ENCODE peak calls at places on chromosomes 16 and 17, in seven cellular contexts. W is neuronal stem cell, R is chondrocyte, U is activated T-helper 1 cell treated with Interleukin-2 at 50 U/mL for 16 hours, J is OCI-LY7, N is C1 segment of cervical spinal cord, G is NCI-H146. M is an unnamed sample.

GRCh38 chr16:86667035-86667434 is 88.7 kb downstream of the FOXL1 start:
- DNase-seq in W (no peak), R (no peak), U (no peak), J (no peak), N (no peak), G (no peak), M (no peak)

GRCh38 chr17:65283704-65284103 is 146.5 kb downstream of the RGS9 start:
- DNase-seq in W (no peak), R (no peak), U (no peak), J (no peak), N (no peak), G (no peak), M (no peak)

GRCh38 chr16:86963600-86964575 is 353.3 kb downstream of the C16orf95 start:
- DNase-seq in W (no peak), R (peak; percentile 50), U (no peak), J (no peak), N (no peak), G (no peak), M (no peak)

GRCh38 chr17:69414408-69415274 is at the start of gene MAP2K6:
- DNase-seq in W (peak; percentile 74), R (no peak), U (peak; percentile 57), J (peak; percentile 91), N (peak; percentile 71), G (peak; percentile 22), M (peak; percentile 37)

GRCh38 chr17:57424777-57425188 is 168.5 kb downstream of the MSI2 start:
- DNase-seq in W (no peak), R (no peak), U (no peak), J (no peak), N (no peak), G (peak; percentile 46), M (no peak)

GRCh38 chr17:52885882-52886281 is 727.4 kb upstream of the CA10 start:
- DNase-seq in W (no peak), R (no peak), U (no peak), J (no peak), N (no peak), G (no peak), M (no peak)

GRCh38 chr17:78939615-78940014 is 14.4 kb upstream of the TIMP2 start:
- DNase-seq in W (no peak), R (no peak), U (no peak), J (no peak), N (no peak), G (no peak), M (no peak)

GRCh38 chr16:77579283-77579985 is 142.9 kb upstream of the NUDT7 start:
- DNase-seq in W (no peak), R (no peak), U (no peak), J (no peak), N (no peak), G (peak; percentile 43), M (no peak)

GRCh38 chr16:77897038-77897437 is 108.7 kb downstream of the VAT1L start:
- DNase-seq in W (no peak), R (no peak), U (no peak), J (no peak), N (no peak), G (no peak), M (no peak)

GRCh38 chr16:58551496-58551895 is 36.2 kb downstream of the SETD6 start:
- DNase-seq in W (no peak), R (no peak), U (no peak), J (no peak), N (no peak), G (no peak), M (no peak)

GRCh38 chr16:85983606-85984005 is 84.6 kb downstream of the IRF8 start:
- DNase-seq in W (no peak), R (no peak), U (no peak), J (no peak), N (no peak), G (no peak), M (no peak)

GRCh38 chr16:72978212-72978611 is 69.7 kb downstream of the ZFHX3 start:
- DNase-seq in W (no peak), R (no peak), U (no peak), J (no peak), N (no peak), G (no peak), M (no peak)

GRCh38 chr16:87226926-87227650 is 90.1 kb downstream of the C16orf95 start:
- DNase-seq in W (no peak), R (no peak), U (no peak), J (no peak), N (no peak), G (no peak), M (no peak)

GRCh38 chr16:48903054-48903453 is 293.1 kb upstream of the N4BP1 start:
- DNase-seq in W (no peak), R (no peak), U (no peak), J (no peak), N (no peak), G (no peak), M (no peak)

GRCh38 chr16:48212033-48212432 is 32.1 kb upstream of the LONP2 start:
- DNase-seq in W (no peak), R (no peak), U (no peak), J (no peak), N (no peak), G (no peak), M (no peak)

GRCh38 chr16:22641030-22641671 is 130.5 kb downstream of the NPIPB5 start:
- DNase-seq in W (peak; percentile 38), R (no peak), U (no peak), J (peak; percentile 30), N (no peak), G (no peak), M (no peak)

GRCh38 chr17:8014558-8014850 is 12.1 kb downstream of the GUCY2D start:
- DNase-seq in W (no peak), R (no peak), U (no peak), J (no peak), N (no peak), G (no peak), M (no peak)

GRCh38 chr16:47057631-47057996 is 84.1 kb upstream of the DNAJA2 start:
- DNase-seq in W (no peak), R (no peak), U (no peak), J (no peak), N (no peak), G (no peak), M (no peak)

GRCh38 chr16:75306102-75306762 is 54.8 kb upstream of the BCAR1 start:
- DNase-seq in W (no peak), R (no peak), U (no peak), J (no peak), N (peak; percentile 25), G (no peak), M (no peak)

GRCh38 chr17:17750881-17751280 is 69.6 kb downstream of the RAI1 start:
- DNase-seq in W (no peak), R (no peak), U (no peak), J (peak; percentile 87), N (no peak), G (no peak), M (no peak)

GRCh38 chr16:54277845-54278703 is 8.5 kb downstream of the IRX3 start:
- DNase-seq in W (peak; percentile 36), R (no peak), U (no peak), J (no peak), N (no peak), G (no peak), M (no peak)

GRCh38 chr17:78272181-78272913 is 40.9 kb downstream of the TMEM235 start:
- DNase-seq in W (no peak), R (no peak), U (peak; percentile 34), J (peak; percentile 64), N (no peak), G (peak; percentile 54), M (no peak)

GRCh38 chr17:8556074-8556473 is 74.5 kb downstream of the MYH10 start:
- DNase-seq in W (no peak), R (no peak), U (no peak), J (no peak), N (no peak), G (no peak), M (no peak)

GRCh38 chr16:4947722-4948503 is 10.2 kb upstream of the SEC14L5 start:
- DNase-seq in W (peak; percentile 71), R (no peak), U (no peak), J (no peak), N (no peak), G (peak; percentile 95), M (no peak)

GRCh38 chr17:32152130-32152529 is 9.8 kb downstream of the RHOT1 start:
- DNase-seq in W (no peak), R (no peak), U (no peak), J (no peak), N (no peak), G (no peak), M (no peak)

GRCh38 chr16:27097671-27098275 is 31.0 kb downstream of the C16orf82 start:
- DNase-seq in W (no peak), R (no peak), U (no peak), J (no peak), N (no peak), G (no peak), M (no peak)

GRCh38 chr16:75305364-75306101 is 54.1 kb upstream of the BCAR1 start:
- DNase-seq in W (no peak), R (no peak), U (peak; percentile 2), J (no peak), N (no peak), G (no peak), M (no peak)

GRCh38 chr17:77948690-77949114 is 9.8 kb upstream of the TNRC6C start:
- DNase-seq in W (no peak), R (no peak), U (no peak), J (no peak), N (peak; percentile 54), G (no peak), M (no peak)

GRCh38 chr17:27559996-27560481 is 70.9 kb upstream of the LGALS9 start:
- DNase-seq in W (no peak), R (no peak), U (no peak), J (no peak), N (no peak), G (peak; percentile 10), M (no peak)

GRCh38 chr17:34242553-34242952 is 12.5 kb upstream of the CCL2 start:
- DNase-seq in W (no peak), R (no peak), U (no peak), J (peak; percentile 66), N (no peak), G (no peak), M (no peak)

GRCh38 chr17:39364236-39365025 is 37.0 kb downstream of the FBXL20 start:
- DNase-seq in W (no peak), R (no peak), U (no peak), J (no peak), N (no peak), G (no peak), M (no peak)

GRCh38 chr17:82328141-82328993 is 5.2 kb downstream of the SECTM1 start:
- DNase-seq in W (no peak), R (no peak), U (no peak), J (no peak), N (no peak), G (peak; percentile 26), M (no peak)

GRCh38 chr17:35089846-35090193 is 26.3 kb upstream of the RFFL start:
- DNase-seq in W (no peak), R (no peak), U (no peak), J (no peak), N (no peak), G (peak; percentile 46), M (no peak)

GRCh38 chr17:83201206-83202001 is 122.0 kb downstream of the METRNL start:
- DNase-seq in W (no peak), R (no peak), U (no peak), J (no peak), N (no peak), G (no peak), M (no peak)

GRCh38 chr16:11726008-11726407 is 16.6 kb downstream of the TXNDC11 start:
- DNase-seq in W (no peak), R (no peak), U (no peak), J (no peak), N (no peak), G (no peak), M (no peak)